ENCODE peak calls at places on chromosome 4, in eight cellular contexts. O is H9, P is caudate nucleus, S is upper lobe of right lung, T is right cardiac atrium, Q is A549, A is psoas muscle, F is ovary. L is an unnamed sample.

GRCh38 chr4:88630756-88631155 is 38.5 kb downstream of the HERC3 start:
- DNase-seq in O (no peak), F (no peak), S (no peak), T (no peak), Q (peak), A (no peak), P (no peak), L (no peak)

GRCh38 chr4:1318488-1319213 is 28.4 kb upstream of the UVSSA start:
- DNase-seq in F (no peak), A (peak), S (peak), Q (no peak), T (no peak), O (peak), P (no peak), L (no peak)

GRCh38 chr4:80213117-80213815 is 16.0 kb downstream of the PRDM8 start:
- DNase-seq in S (no peak), F (no peak), P (no peak), T (no peak), O (no peak), Q (no peak), A (no peak), L (no peak)

GRCh38 chr4:83552924-83553323 is 17.0 kb downstream of the GPAT3 start:
- DNase-seq in Q (no peak), S (no peak), P (no peak), A (no peak), F (no peak), T (no peak), O (no peak), L (no peak)

GRCh38 chr4:88866862-88867550 is 169.4 kb upstream of the NAP1L5 start:
- DNase-seq in T (no peak), Q (no peak), S (no peak), P (no peak), O (no peak), A (no peak), F (no peak), L (no peak)

GRCh38 chr4:53497446-53498069 is 93.7 kb downstream of the LNX1 start:
- DNase-seq in A (peak), T (peak), O (no peak), S (no peak), P (no peak), F (peak), Q (no peak), L (no peak)

GRCh38 chr4:8645753-8646124 is 53.2 kb downstream of the CPZ start:
- DNase-seq in P (no peak), A (no peak), F (no peak), Q (no peak), T (no peak), S (peak), O (peak), L (no peak)

GRCh38 chr4:70703695-70704332 is 15.5 kb downstream of the UTP3 start:
- DNase-seq in P (peak), S (no peak), A (no peak), F (no peak), Q (no peak), O (no peak), T (no peak), L (no peak)

GRCh38 chr4:103011378-103012025 is 8.0 kb downstream of the SLC9B1 start:
- DNase-seq in T (no peak), P (no peak), F (no peak), O (no peak), A (no peak), S (peak), Q (no peak), L (no peak)

GRCh38 chr4:176526704-176527103 is 206.9 kb downstream of the SPCS3 start:
- DNase-seq in A (no peak), O (no peak), P (no peak), S (no peak), T (no peak), Q (no peak), F (no peak), L (no peak)

GRCh38 chr4:138090145-138090917 is 151.8 kb downstream of the SLC7A11 start:
- DNase-seq in Q (peak), A (peak), F (peak), O (peak), T (no peak), S (no peak), P (peak), L (no peak)

GRCh38 chr4:149164282-149164681 is 651.4 kb downstream of the IQCM start:
- DNase-seq in A (no peak), O (peak), P (no peak), T (no peak), S (no peak), F (no peak), Q (no peak), L (no peak)

GRCh38 chr4:186604124-186604627 is 48.8 kb upstream of the MTNR1A start:
- DNase-seq in O (no peak), Q (no peak), P (no peak), F (no peak), A (no peak), T (no peak), S (no peak), L (no peak)

GRCh38 chr4:24210332-24210902 is 320.6 kb upstream of the PPARGC1A start:
- DNase-seq in P (no peak), S (peak), A (peak), O (no peak), T (peak), Q (peak), F (peak), L (peak)

GRCh38 chr4:41683321-41683720 is 65.2 kb downstream of the PHOX2B start:
- DNase-seq in O (no peak), F (no peak), Q (no peak), A (no peak), P (no peak), S (no peak), T (no peak), L (no peak)

GRCh38 chr4:115331241-115331640 is 217.8 kb upstream of the NDST4 start:
- DNase-seq in A (no peak), T (no peak), P (no peak), O (no peak), S (no peak), F (no peak), Q (no peak), L (no peak)

GRCh38 chr4:184950926-184951325 is 67.4 kb upstream of the HELT start:
- DNase-seq in A (no peak), F (no peak), T (no peak), O (no peak), Q (no peak), P (no peak), S (no peak), L (no peak)

DNA sequence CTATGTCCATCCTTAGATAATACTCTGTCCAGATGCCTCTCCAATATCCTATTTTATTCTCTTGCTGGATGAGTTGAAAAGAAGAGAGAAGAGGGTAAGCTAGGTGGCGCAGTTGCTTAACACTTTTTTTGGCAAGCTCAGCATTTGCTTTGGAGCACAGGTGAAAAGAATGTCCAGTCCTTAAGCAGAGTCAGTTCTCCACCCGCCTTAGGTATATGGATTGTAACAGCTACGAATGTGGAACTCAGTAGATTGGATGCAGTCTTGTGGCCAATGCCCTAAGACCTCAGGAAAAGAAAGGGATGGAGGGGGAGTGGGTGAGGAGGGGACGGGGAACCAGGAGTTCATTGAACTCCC is 208.4 kb downstream of the NWD2 start:
- DNase-seq in S (no peak), F (no peak), Q (peak), P (peak), O (peak), T (no peak), A (no peak), L (no peak)
- H3K27ac ChIP-seq in S (no peak), F (no peak), Q (no peak), P (no peak), O (no peak), T (no peak), A (no peak), L (no peak)

GRCh38 chr4:108884596-108884995 is 121.7 kb upstream of the ETNPPL start:
- DNase-seq in O (no peak), P (no peak), S (no peak), A (no peak), Q (no peak), F (no peak), T (no peak), L (no peak)
- H3K27ac ChIP-seq in O (no peak), P (no peak), S (no peak), A (no peak), Q (no peak), F (no peak), T (no peak), L (no peak)

GRCh38 chr4:158808399-158808798 is 39.6 kb downstream of the FNIP2 start:
- DNase-seq in F (no peak), T (no peak), S (no peak), O (no peak), Q (no peak), P (no peak), A (no peak), L (no peak)
- H3K27ac ChIP-seq in F (no peak), T (peak), S (peak), O (no peak), Q (no peak), P (no peak), A (peak), L (no peak)

GRCh38 chr4:78058591-78059523 is 1.7 kb downstream of the FRAS1 start:
- DNase-seq in F (peak), O (peak), Q (peak), P (peak), T (peak), A (peak), S (peak), L (no peak)
- H3K27ac ChIP-seq in F (no peak), O (no peak), Q (peak), P (no peak), T (peak), A (peak), S (peak), L (peak)

GRCh38 chr4:39337841-39338240 is 28.3 kb downstream of the RFC1 start:
- DNase-seq in F (no peak), O (no peak), Q (no peak), T (no peak), A (no peak), P (no peak), S (no peak), L (no peak)
- H3K27ac ChIP-seq in F (no peak), O (no peak), Q (no peak), T (no peak), A (no peak), P (no peak), S (no peak), L (no peak)

DNA sequence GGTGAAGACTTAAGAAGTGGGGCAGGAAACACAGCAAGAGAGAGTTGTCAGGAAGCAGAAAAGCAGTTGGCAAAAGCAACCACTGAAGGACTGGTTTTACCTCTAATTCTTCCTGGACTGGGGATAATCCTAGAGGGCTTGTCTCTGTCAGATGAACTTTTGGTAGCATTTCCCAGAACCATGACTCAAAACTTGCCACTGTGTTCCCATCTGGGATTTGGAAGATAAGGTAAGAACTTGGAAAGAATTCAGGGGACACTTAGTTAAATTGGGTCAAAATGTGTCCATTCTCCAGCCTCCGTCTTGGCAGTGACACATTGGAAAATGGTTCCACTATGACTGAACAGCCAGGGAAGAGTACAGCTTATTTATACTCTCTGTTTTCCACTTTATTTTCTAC is 55.7 kb downstream of the CD38 start:
- DNase-seq in F (no peak), O (no peak), A (no peak), Q (no peak), S (no peak), T (no peak), P (no peak), L (no peak)
- H3K27ac ChIP-seq in F (no peak), O (no peak), A (no peak), Q (no peak), S (no peak), T (peak), P (no peak), L (peak)

GRCh38 chr4:38049545-38050170 is 89.5 kb downstream of the PTTG2 start:
- DNase-seq in Q (no peak), F (no peak), O (no peak), T (no peak), S (no peak), P (no peak), A (no peak), L (no peak)
- H3K27ac ChIP-seq in Q (no peak), F (no peak), O (no peak), T (peak), S (no peak), P (no peak), A (no peak), L (no peak)

GRCh38 chr4:159269143-159269542 is 166.3 kb downstream of the RAPGEF2 start:
- DNase-seq in O (no peak), F (no peak), Q (no peak), P (peak), S (no peak), A (no peak), T (no peak), L (no peak)

GRCh38 chr4:159268607-159269006 is 165.7 kb downstream of the RAPGEF2 start:
- DNase-seq in T (no peak), F (no peak), A (no peak), O (no peak), P (no peak), Q (no peak), S (no peak), L (no peak)

GRCh38 chr4:159267940-159268327 is 165.1 kb downstream of the RAPGEF2 start:
- DNase-seq in A (no peak), Q (no peak), F (no peak), P (no peak), T (no peak), S (no peak), O (no peak), L (no peak)

GRCh38 chr4:159269956-159270355 is 167.1 kb downstream of the RAPGEF2 start:
- DNase-seq in Q (no peak), F (no peak), A (no peak), O (no peak), S (no peak), P (no peak), T (no peak), L (no peak)

DNA sequence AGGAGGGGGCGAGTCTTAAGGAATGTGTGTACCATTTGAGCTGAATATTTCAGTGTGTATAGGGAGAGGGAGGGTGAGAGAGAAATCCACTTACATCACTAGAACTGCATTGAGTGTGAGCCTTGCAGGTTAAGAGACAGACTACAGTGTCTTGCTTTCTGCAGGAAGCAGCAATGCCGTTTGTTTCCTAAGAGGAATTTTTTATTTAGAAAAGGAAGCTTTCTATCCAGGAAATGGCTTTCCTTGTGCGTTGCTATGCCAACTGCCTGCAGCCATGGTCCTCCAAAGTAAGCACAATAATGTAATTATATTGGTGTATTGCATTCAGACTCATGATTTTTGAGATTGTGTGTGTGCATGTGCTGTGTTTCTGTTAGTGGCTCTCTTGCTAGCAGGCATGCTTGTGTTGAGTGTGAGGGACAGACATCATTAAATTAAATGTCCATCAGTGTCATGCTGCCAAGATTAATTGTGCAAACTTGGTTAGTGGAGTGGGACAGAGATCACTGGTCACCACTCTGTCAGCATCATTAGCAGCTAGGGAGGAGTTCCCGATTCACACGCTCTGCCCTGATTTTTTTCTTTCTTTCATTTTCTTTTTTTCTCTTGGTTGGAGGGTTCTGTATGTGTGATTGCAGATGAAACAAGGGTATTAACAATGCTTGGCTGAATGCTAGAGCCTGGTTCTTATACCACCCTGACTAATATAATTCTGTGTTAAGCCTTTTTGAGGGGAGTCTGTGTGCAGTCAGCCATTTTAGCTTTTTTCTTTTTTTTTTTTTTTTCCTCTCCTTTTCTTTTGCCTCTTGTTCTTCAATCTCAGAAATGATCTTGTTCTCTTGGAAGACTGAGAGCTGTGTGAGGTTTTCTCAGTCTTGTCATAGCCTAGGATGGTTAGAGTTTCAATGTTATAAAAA is 164.4 kb downstream of the RAPGEF2 start:
- DNase-seq in Q (no peak), A (no peak), S (no peak), T (no peak), O (no peak), P (no peak), F (no peak), L (no peak)
- H3K27ac ChIP-seq in Q (no peak), A (peak), S (peak), T (no peak), O (no peak), P (peak), F (no peak), L (peak)

GRCh38 chr4:7000421-7001176 is 42.6 kb upstream of the TADA2B start:
- DNase-seq in S (no peak), F (no peak), P (no peak), Q (no peak), A (no peak), T (no peak), O (no peak), L (no peak)

GRCh38 chr4:6996481-6996880 is 46.7 kb upstream of the TADA2B start:
- DNase-seq in P (no peak), A (no peak), F (no peak), T (no peak), Q (no peak), O (no peak), S (no peak), L (no peak)

GRCh38 chr4:7002336-7002735 is 40.8 kb upstream of the TADA2B start:
- DNase-seq in F (no peak), O (no peak), P (no peak), Q (no peak), A (no peak), T (no peak), S (no peak), L (no peak)

GRCh38 chr4:7001271-7001670 is 41.9 kb upstream of the TADA2B start:
- DNase-seq in P (no peak), O (no peak), A (no peak), F (no peak), S (no peak), Q (no peak), T (no peak), L (no peak)

DNA sequence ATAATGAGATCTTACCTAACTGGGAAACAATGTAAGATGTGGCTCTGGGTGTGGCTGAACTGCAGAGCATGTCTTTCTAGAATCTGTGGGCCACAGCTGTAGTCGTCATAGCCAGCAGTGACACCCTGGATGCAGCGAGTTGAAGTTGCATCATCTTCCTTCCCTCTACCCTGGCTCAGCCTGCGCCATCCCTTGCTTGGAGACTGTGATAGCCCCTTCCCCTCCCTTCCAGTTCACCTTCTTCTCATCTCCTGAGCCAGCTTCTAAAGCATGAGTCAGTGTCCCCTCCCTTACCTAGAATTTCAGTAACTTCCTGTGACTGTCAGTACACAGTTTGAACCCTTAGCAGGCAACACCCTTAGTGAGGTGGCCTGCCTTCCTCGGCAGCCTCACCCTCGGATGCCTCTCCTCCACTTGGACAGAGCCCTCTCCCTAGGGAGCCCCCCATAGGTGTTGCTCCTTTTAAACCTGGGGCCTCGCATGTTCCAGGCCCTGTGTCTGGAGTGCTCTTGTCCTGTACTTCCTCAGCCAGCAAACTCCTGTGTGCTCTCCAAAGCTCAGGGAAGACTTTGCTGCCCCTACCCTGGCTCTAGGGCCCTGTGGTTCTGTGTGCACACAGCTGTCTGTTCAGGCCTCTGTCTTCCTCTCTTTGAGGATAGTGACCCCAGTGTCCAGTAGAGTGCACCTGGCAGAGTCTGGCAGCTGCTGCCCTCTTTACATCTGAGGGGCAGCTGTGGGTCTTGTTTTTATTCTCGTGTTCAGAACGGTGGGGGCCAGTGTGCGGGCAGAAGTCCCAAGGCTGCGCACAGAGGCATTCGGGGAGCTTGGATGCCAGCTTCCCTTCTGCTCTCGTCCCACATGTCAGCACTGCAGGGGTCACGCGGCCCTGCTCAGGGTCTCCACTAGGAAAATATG is 43.7 kb upstream of the TADA2B start:
- DNase-seq in F (no peak), A (no peak), P (no peak), O (no peak), T (no peak), Q (no peak), S (no peak), L (no peak)
- H3K27ac ChIP-seq in F (no peak), A (no peak), P (peak), O (no peak), T (no peak), Q (peak), S (no peak), L (no peak)

DNA sequence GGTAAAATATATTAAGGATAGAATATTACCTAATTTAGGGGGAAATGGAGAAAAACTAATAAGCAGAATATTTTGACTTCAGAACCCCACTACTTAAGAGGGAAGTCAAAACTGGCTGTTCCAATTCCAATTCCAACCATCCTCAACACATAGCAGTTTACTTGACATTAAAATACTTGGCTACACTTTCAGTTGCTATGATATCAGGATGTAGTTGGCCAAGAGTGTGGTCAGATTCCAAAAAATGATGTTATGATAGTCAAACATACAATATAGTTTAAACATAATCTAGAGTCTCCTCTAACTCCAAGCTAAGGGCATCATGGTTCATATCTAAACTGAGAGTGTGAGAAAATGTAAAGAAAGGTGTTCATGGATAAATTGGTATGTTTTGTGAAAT is 16.5 kb upstream of the SMIM14 start:
- DNase-seq in P (no peak), S (no peak), Q (no peak), F (no peak), T (no peak), A (no peak), O (no peak), L (no peak)
- H3K27ac ChIP-seq in P (no peak), S (peak), Q (peak), F (peak), T (no peak), A (no peak), O (no peak), L (peak)

L was measured in coronary artery.